ENCODE peak calls at places on chromosomes 12 and 14, in five cellular contexts. One of them, this sample, is unnamed. For H3K36me3, the result is how much of the 10 kb centered on the place peaks cover.

GRCh38 chr12:75684678-75685620 is 173.5 kb upstream of the KRR1 start:
- DNase-seq in upper lobe of left lung: no peak
- DNase-seq in effector memory CD4-positive, alpha-beta T cell: no peak
- DNase-seq in lung: no peak
- DNase-seq in naive thymus-derived CD4-positive, alpha-beta T cell: no peak
- DNase-seq in this sample: no peak

GRCh38 chr12:75270157-75270556 is 60.0 kb downstream of the CAPS2 start:
- DNase-seq in upper lobe of left lung: no peak
- DNase-seq in effector memory CD4-positive, alpha-beta T cell: no peak
- DNase-seq in naive thymus-derived CD4-positive, alpha-beta T cell: no peak
- DNase-seq in lung: no peak
- DNase-seq in this sample: no peak

GRCh38 chr14:26444745-26445144 is 153.1 kb downstream of the NOVA1 start:
- DNase-seq in lung: no peak
- DNase-seq in effector memory CD4-positive, alpha-beta T cell: no peak
- DNase-seq in naive thymus-derived CD4-positive, alpha-beta T cell: no peak
- DNase-seq in upper lobe of left lung: no peak
- DNase-seq in this sample: no peak

GRCh38 chr12:100904270-100904669 is 109.7 kb downstream of the ANO4 start:
- DNase-seq in effector memory CD4-positive, alpha-beta T cell: no peak
- DNase-seq in naive thymus-derived CD4-positive, alpha-beta T cell: no peak
- DNase-seq in lung: no peak
- DNase-seq in upper lobe of left lung: no peak
- DNase-seq in this sample: no peak

GRCh38 chr14:53109028-53109687 is 44.0 kb downstream of the DDHD1 start:
- DNase-seq in naive thymus-derived CD4-positive, alpha-beta T cell: peak
- DNase-seq in effector memory CD4-positive, alpha-beta T cell: peak
- DNase-seq in lung: no peak
- DNase-seq in upper lobe of left lung: no peak
- DNase-seq in this sample: no peak

GRCh38 chr12:11822071-11822818 is 172.8 kb downstream of the ETV6 start:
- DNase-seq in lung: no peak
- DNase-seq in effector memory CD4-positive, alpha-beta T cell: peak
- DNase-seq in naive thymus-derived CD4-positive, alpha-beta T cell: peak
- DNase-seq in upper lobe of left lung: no peak
- DNase-seq in this sample: no peak

GRCh38 chr12:14007638-14008037 is 26.2 kb upstream of the GRIN2B start:
- DNase-seq in upper lobe of left lung: no peak
- DNase-seq in effector memory CD4-positive, alpha-beta T cell: no peak
- DNase-seq in naive thymus-derived CD4-positive, alpha-beta T cell: no peak
- DNase-seq in lung: no peak
- DNase-seq in this sample: no peak

GRCh38 chr12:49055978-49056754 is 4.4 kb downstream of the KMT2D start:
- DNase-seq in naive thymus-derived CD4-positive, alpha-beta T cell: peak
- DNase-seq in effector memory CD4-positive, alpha-beta T cell: peak
- DNase-seq in upper lobe of left lung: peak
- DNase-seq in lung: peak
- DNase-seq in this sample: peak

GRCh38 chr14:37118673-37119366 is 53.6 kb downstream of the SLC25A21 start:
- DNase-seq in naive thymus-derived CD4-positive, alpha-beta T cell: no peak
- DNase-seq in lung: no peak
- DNase-seq in upper lobe of left lung: no peak
- DNase-seq in effector memory CD4-positive, alpha-beta T cell: no peak
- DNase-seq in this sample: no peak

GRCh38 chr12:101231626-101232025 is 21.6 kb upstream of the SLC5A8 start:
- DNase-seq in lung: no peak
- DNase-seq in effector memory CD4-positive, alpha-beta T cell: no peak
- DNase-seq in naive thymus-derived CD4-positive, alpha-beta T cell: no peak
- DNase-seq in upper lobe of left lung: no peak
- DNase-seq in this sample: no peak

GRCh38 chr14:95255013-95255412 is 64.7 kb downstream of the CLMN start:
- DNase-seq in naive thymus-derived CD4-positive, alpha-beta T cell: no peak
- DNase-seq in effector memory CD4-positive, alpha-beta T cell: no peak
- DNase-seq in upper lobe of left lung: no peak
- DNase-seq in lung: no peak
- DNase-seq in this sample: no peak

GRCh38 chr12:102675672-102676071 is 195.3 kb upstream of the IGF1 start:
- DNase-seq in lung: no peak
- DNase-seq in naive thymus-derived CD4-positive, alpha-beta T cell: no peak
- DNase-seq in upper lobe of left lung: no peak
- DNase-seq in effector memory CD4-positive, alpha-beta T cell: no peak
- DNase-seq in this sample: no peak

GRCh38 chr14:61396279-61396678 is 74.9 kb downstream of the PRKCH start:
- DNase-seq in naive thymus-derived CD4-positive, alpha-beta T cell: no peak
- DNase-seq in lung: no peak
- DNase-seq in effector memory CD4-positive, alpha-beta T cell: no peak
- DNase-seq in upper lobe of left lung: no peak
- DNase-seq in this sample: no peak

GRCh38 chr12:45605624-45606023 is 123.9 kb upstream of the ARID2 start:
- DNase-seq in upper lobe of left lung: no peak
- DNase-seq in lung: no peak
- DNase-seq in effector memory CD4-positive, alpha-beta T cell: no peak
- DNase-seq in naive thymus-derived CD4-positive, alpha-beta T cell: no peak
- DNase-seq in this sample: no peak

GRCh38 chr12:10358131-10358530 is 31.7 kb downstream of the KLRK1 start:
- DNase-seq in effector memory CD4-positive, alpha-beta T cell: no peak
- DNase-seq in lung: no peak
- DNase-seq in naive thymus-derived CD4-positive, alpha-beta T cell: no peak
- DNase-seq in upper lobe of left lung: no peak
- DNase-seq in this sample: no peak

GRCh38 chr12:89461649-89462612 is 62.7 kb downstream of the GALNT4 start:
- DNase-seq in upper lobe of left lung: no peak
- DNase-seq in lung: no peak
- DNase-seq in effector memory CD4-positive, alpha-beta T cell: no peak
- DNase-seq in naive thymus-derived CD4-positive, alpha-beta T cell: no peak
- DNase-seq in this sample: no peak

GRCh38 chr12:4372653-4373052 is 6.9 kb downstream of the FGF23 start:
- DNase-seq in effector memory CD4-positive, alpha-beta T cell: no peak
- DNase-seq in lung: no peak
- DNase-seq in upper lobe of left lung: no peak
- DNase-seq in naive thymus-derived CD4-positive, alpha-beta T cell: no peak
- DNase-seq in this sample: no peak

GRCh38 chr12:57276935-57277563 is 26.1 kb upstream of the STAC3 start:
- DNase-seq in effector memory CD4-positive, alpha-beta T cell: no peak
- DNase-seq in upper lobe of left lung: no peak
- DNase-seq in lung: no peak
- DNase-seq in naive thymus-derived CD4-positive, alpha-beta T cell: no peak
- DNase-seq in this sample: no peak

GRCh38 chr14:94952097-94952496 is 182.2 kb upstream of the GSC start:
- DNase-seq in upper lobe of left lung: no peak
- DNase-seq in effector memory CD4-positive, alpha-beta T cell: no peak
- DNase-seq in lung: no peak
- DNase-seq in naive thymus-derived CD4-positive, alpha-beta T cell: no peak
- DNase-seq in this sample: no peak

GRCh38 chr12:13680916-13681315 is 300.5 kb downstream of the GRIN2B start:
- DNase-seq in effector memory CD4-positive, alpha-beta T cell: no peak
- DNase-seq in upper lobe of left lung: no peak
- DNase-seq in lung: no peak
- DNase-seq in naive thymus-derived CD4-positive, alpha-beta T cell: no peak
- DNase-seq in this sample: no peak

GRCh38 chr12:51847830-51848727 is at the start of gene FIGNL2:
- DNase-seq in lung: no peak
- DNase-seq in naive thymus-derived CD4-positive, alpha-beta T cell: no peak
- DNase-seq in effector memory CD4-positive, alpha-beta T cell: no peak
- DNase-seq in upper lobe of left lung: no peak
- DNase-seq in this sample: no peak

GRCh38 chr12:81128930-81129554 is 51.2 kb downstream of the ACSS3 start:
- DNase-seq in effector memory CD4-positive, alpha-beta T cell: no peak
- DNase-seq in lung: no peak
- DNase-seq in naive thymus-derived CD4-positive, alpha-beta T cell: no peak
- DNase-seq in upper lobe of left lung: no peak
- DNase-seq in this sample: no peak

GRCh38 chr14:33402604-33403003 is 463.9 kb downstream of the NPAS3 start:
- DNase-seq in upper lobe of left lung: peak
- DNase-seq in effector memory CD4-positive, alpha-beta T cell: no peak
- DNase-seq in lung: peak
- DNase-seq in naive thymus-derived CD4-positive, alpha-beta T cell: no peak
- DNase-seq in this sample: no peak

GRCh38 chr12:3265406-3265805 is 188.2 kb downstream of the TSPAN9 start:
- DNase-seq in upper lobe of left lung: no peak
- DNase-seq in naive thymus-derived CD4-positive, alpha-beta T cell: no peak
- DNase-seq in lung: no peak
- DNase-seq in effector memory CD4-positive, alpha-beta T cell: no peak
- DNase-seq in this sample: no peak

GRCh38 chr14:99198746-99199145 is 73.3 kb downstream of the BCL11B start:
- DNase-seq in naive thymus-derived CD4-positive, alpha-beta T cell: no peak
- DNase-seq in upper lobe of left lung: no peak
- DNase-seq in lung: no peak
- DNase-seq in effector memory CD4-positive, alpha-beta T cell: no peak
- DNase-seq in this sample: no peak

GRCh38 chr12:14689996-14690395 is 6.4 kb downstream of the GUCY2C start:
- DNase-seq in naive thymus-derived CD4-positive, alpha-beta T cell: no peak
- DNase-seq in upper lobe of left lung: no peak
- DNase-seq in effector memory CD4-positive, alpha-beta T cell: no peak
- DNase-seq in lung: no peak
- DNase-seq in this sample: no peak

GRCh38 chr14:60738843-60739508 is 4.4 kb downstream of the MNAT1 start:
- DNase-seq in effector memory CD4-positive, alpha-beta T cell: no peak
- DNase-seq in lung: no peak
- DNase-seq in naive thymus-derived CD4-positive, alpha-beta T cell: no peak
- DNase-seq in upper lobe of left lung: no peak
- DNase-seq in this sample: no peak

GRCh38 chr12:27236498-27236897 is 7.6 kb upstream of the STK38L start:
- DNase-seq in upper lobe of left lung: peak
- DNase-seq in effector memory CD4-positive, alpha-beta T cell: no peak
- DNase-seq in lung: no peak
- DNase-seq in naive thymus-derived CD4-positive, alpha-beta T cell: no peak
- DNase-seq in this sample: no peak

GRCh38 chr12:12976366-12976765 is 23.7 kb downstream of the HEBP1 start:
- DNase-seq in lung: no peak
- DNase-seq in upper lobe of left lung: no peak
- DNase-seq in naive thymus-derived CD4-positive, alpha-beta T cell: no peak
- DNase-seq in effector memory CD4-positive, alpha-beta T cell: no peak
- DNase-seq in this sample: peak

GRCh38 chr12:52275686-52276085 is 1.2 kb downstream of the KRT86 start:
- DNase-seq in upper lobe of left lung: no peak
- DNase-seq in naive thymus-derived CD4-positive, alpha-beta T cell: no peak
- DNase-seq in effector memory CD4-positive, alpha-beta T cell: no peak
- DNase-seq in lung: no peak
- DNase-seq in this sample: no peak

GRCh38 chr14:93972618-93973205 is 3.7 kb downstream of the ASB2 start:
- DNase-seq in naive thymus-derived CD4-positive, alpha-beta T cell: no peak
- DNase-seq in lung: no peak
- DNase-seq in effector memory CD4-positive, alpha-beta T cell: no peak
- DNase-seq in upper lobe of left lung: no peak
- DNase-seq in this sample: no peak

GRCh38 chr12:110179291-110179690 is 55.1 kb downstream of the IFT81 start:
- DNase-seq in upper lobe of left lung: no peak
- DNase-seq in effector memory CD4-positive, alpha-beta T cell: no peak
- DNase-seq in lung: no peak
- DNase-seq in naive thymus-derived CD4-positive, alpha-beta T cell: no peak
- DNase-seq in this sample: no peak

GRCh38 chr12:40063424-40063823 is 42.5 kb downstream of the SLC2A13 start:
- DNase-seq in upper lobe of left lung: no peak
- DNase-seq in effector memory CD4-positive, alpha-beta T cell: no peak
- DNase-seq in naive thymus-derived CD4-positive, alpha-beta T cell: no peak
- DNase-seq in lung: no peak
- DNase-seq in this sample: no peak

GRCh38 chr12:131779027-131779426 is 49.2 kb upstream of the MMP17 start:
- DNase-seq in naive thymus-derived CD4-positive, alpha-beta T cell: no peak
- DNase-seq in upper lobe of left lung: no peak
- DNase-seq in effector memory CD4-positive, alpha-beta T cell: no peak
- DNase-seq in lung: no peak
- DNase-seq in this sample: no peak
- H3K36me3 ChIP-seq in naive thymus-derived CD4-positive, alpha-beta T cell: under half
- H3K36me3 ChIP-seq in upper lobe of left lung: under half
- H3K36me3 ChIP-seq in effector memory CD4-positive, alpha-beta T cell: half or more
- H3K36me3 ChIP-seq in lung: under half
- H3K36me3 ChIP-seq in this sample: under half

GRCh38 chr12:131985145-131985875 is 35.6 kb downstream of the EP400 start:
- DNase-seq in effector memory CD4-positive, alpha-beta T cell: no peak
- DNase-seq in naive thymus-derived CD4-positive, alpha-beta T cell: no peak
- DNase-seq in upper lobe of left lung: peak
- DNase-seq in lung: peak
- DNase-seq in this sample: no peak

GRCh38 chr12:131986847-131987398 is 37.2 kb downstream of the EP400 start:
- DNase-seq in upper lobe of left lung: no peak
- DNase-seq in naive thymus-derived CD4-positive, alpha-beta T cell: no peak
- DNase-seq in effector memory CD4-positive, alpha-beta T cell: no peak
- DNase-seq in lung: no peak
- DNase-seq in this sample: no peak

GRCh38 chr12:131987552-131987951 is 37.8 kb downstream of the EP400 start:
- DNase-seq in upper lobe of left lung: no peak
- DNase-seq in effector memory CD4-positive, alpha-beta T cell: no peak
- DNase-seq in lung: no peak
- DNase-seq in naive thymus-derived CD4-positive, alpha-beta T cell: no peak
- DNase-seq in this sample: no peak

GRCh38 chr12:131988054-131988796 is 38.5 kb downstream of the EP400 start:
- DNase-seq in upper lobe of left lung: no peak
- DNase-seq in effector memory CD4-positive, alpha-beta T cell: no peak
- DNase-seq in naive thymus-derived CD4-positive, alpha-beta T cell: no peak
- DNase-seq in lung: no peak
- DNase-seq in this sample: no peak

GRCh38 chr12:131986361-131986760 is 36.6 kb downstream of the EP400 start:
- DNase-seq in lung: no peak
- DNase-seq in naive thymus-derived CD4-positive, alpha-beta T cell: no peak
- DNase-seq in upper lobe of left lung: no peak
- DNase-seq in effector memory CD4-positive, alpha-beta T cell: no peak
- DNase-seq in this sample: no peak
- H3K36me3 ChIP-seq in lung: under half
- H3K36me3 ChIP-seq in naive thymus-derived CD4-positive, alpha-beta T cell: under half
- H3K36me3 ChIP-seq in upper lobe of left lung: under half
- H3K36me3 ChIP-seq in effector memory CD4-positive, alpha-beta T cell: half or more
- H3K36me3 ChIP-seq in this sample: under half

GRCh38 chr14:73069585-73069984 is 11.3 kb downstream of the RBM25 start:
- DNase-seq in naive thymus-derived CD4-positive, alpha-beta T cell: no peak
- DNase-seq in upper lobe of left lung: no peak
- DNase-seq in effector memory CD4-positive, alpha-beta T cell: no peak
- DNase-seq in lung: no peak
- DNase-seq in this sample: no peak
- H3K36me3 ChIP-seq in naive thymus-derived CD4-positive, alpha-beta T cell: under half
- H3K36me3 ChIP-seq in upper lobe of left lung: under half
- H3K36me3 ChIP-seq in effector memory CD4-positive, alpha-beta T cell: under half
- H3K36me3 ChIP-seq in lung: under half
- H3K36me3 ChIP-seq in this sample: under half

DNA sequence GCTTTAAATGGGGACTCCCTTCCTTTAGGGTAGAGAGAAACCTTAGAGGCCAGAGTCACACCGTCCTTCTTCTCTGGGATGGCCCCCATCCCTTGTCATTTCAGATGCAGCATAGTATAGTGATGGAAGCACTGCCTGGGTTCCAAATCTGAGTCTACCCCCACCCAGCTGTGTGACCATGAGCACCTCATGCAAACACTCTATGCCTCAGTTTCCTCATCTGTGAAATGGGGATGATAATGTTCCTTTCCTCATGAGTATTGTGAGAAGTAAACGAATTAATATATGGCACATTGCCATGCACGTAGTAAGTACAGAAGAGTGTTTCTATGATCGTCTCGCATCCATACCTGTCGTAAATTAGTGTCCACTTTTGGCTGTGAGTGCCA is 241.9 kb downstream of the SLC41A2 start:
- DNase-seq in effector memory CD4-positive, alpha-beta T cell: no peak
- DNase-seq in lung: no peak
- DNase-seq in upper lobe of left lung: no peak
- DNase-seq in naive thymus-derived CD4-positive, alpha-beta T cell: no peak
- DNase-seq in this sample: no peak
- H3K36me3 ChIP-seq in effector memory CD4-positive, alpha-beta T cell: under half
- H3K36me3 ChIP-seq in lung: under half
- H3K36me3 ChIP-seq in upper lobe of left lung: under half
- H3K36me3 ChIP-seq in naive thymus-derived CD4-positive, alpha-beta T cell: under half
- H3K36me3 ChIP-seq in this sample: under half

GRCh38 chr12:50090391-50090790 is 5.2 kb downstream of the SMARCD1 start:
- DNase-seq in naive thymus-derived CD4-positive, alpha-beta T cell: no peak
- DNase-seq in effector memory CD4-positive, alpha-beta T cell: no peak
- DNase-seq in upper lobe of left lung: no peak
- DNase-seq in lung: no peak
- DNase-seq in this sample: no peak
- H3K36me3 ChIP-seq in naive thymus-derived CD4-positive, alpha-beta T cell: under half
- H3K36me3 ChIP-seq in effector memory CD4-positive, alpha-beta T cell: half or more
- H3K36me3 ChIP-seq in upper lobe of left lung: under half
- H3K36me3 ChIP-seq in lung: under half
- H3K36me3 ChIP-seq in this sample: under half

This sample was measured in uterus.